ENCODE peak calls at places on chromosome 16, in seven cellular contexts. L, R, X, C, I, V and M are unnamed samples.

GRCh38 chr16:53053967-53054669 is 673 bp upstream of the CHD9 start:
- DNase-seq in L (no peak), R (peak), X (peak), C (peak), I (peak), V (peak), M (peak)

GRCh38 chr16:24525970-24526559 is 13.3 kb upstream of the RBBP6 start:
- DNase-seq in L (no peak), R (no peak), X (no peak), C (no peak), I (no peak), V (no peak), M (peak)

GRCh38 chr16:69306031-69306430 is 5.1 kb upstream of the VPS4A start:
- DNase-seq in L (no peak), R (no peak), X (no peak), C (no peak), I (no peak), V (no peak), M (no peak)

GRCh38 chr16:79651363-79651762 is 50.8 kb upstream of the MAF start:
- DNase-seq in L (no peak), R (peak), X (peak), C (peak), I (peak), V (no peak), M (peak)

GRCh38 chr16:21684199-21684598 is 20.4 kb downstream of the OTOA start:
- DNase-seq in L (no peak), R (no peak), X (no peak), C (peak), I (peak), V (peak), M (no peak)

GRCh38 chr16:66523861-66524354 is 26.0 kb downstream of the TK2 start:
- DNase-seq in L (peak), R (no peak), X (no peak), C (no peak), I (no peak), V (peak), M (no peak)

GRCh38 chr16:19542138-19542821 is 13.2 kb upstream of the VPS35L start:
- DNase-seq in L (no peak), R (no peak), X (no peak), C (no peak), I (peak), V (no peak), M (no peak)

GRCh38 chr16:17566075-17566474 is 95.3 kb upstream of the XYLT1 start:
- DNase-seq in L (no peak), R (no peak), X (no peak), C (no peak), I (no peak), V (no peak), M (no peak)

GRCh38 chr16:28567292-28567691 is 13.6 kb downstream of the SGF29 start:
- DNase-seq in L (no peak), R (no peak), X (no peak), C (no peak), I (no peak), V (no peak), M (no peak)

GRCh38 chr16:83244057-83244456 is 563.7 kb upstream of the HSBP1 start:
- DNase-seq in L (no peak), R (no peak), X (no peak), C (no peak), I (no peak), V (no peak), M (no peak)

GRCh38 chr16:11570796-11571195 is 15.9 kb downstream of the LITAF start:
- DNase-seq in L (no peak), R (no peak), X (peak), C (no peak), I (no peak), V (no peak), M (no peak)

GRCh38 chr16:27426423-27427408 is 24.7 kb downstream of the IL21R start:
- DNase-seq in L (peak), R (peak), X (no peak), C (peak), I (peak), V (peak), M (peak)

GRCh38 chr16:19555938-19556778 is 655 bp downstream of the VPS35L start:
- DNase-seq in L (no peak), R (peak), X (no peak), C (peak), I (peak), V (peak), M (peak)

GRCh38 chr16:30929167-30929566 is 5.8 kb downstream of the FBXL19 start:
- DNase-seq in L (no peak), R (no peak), X (peak), C (no peak), I (no peak), V (no peak), M (no peak)

GRCh38 chr16:57383276-57384247 is 11.3 kb downstream of the CX3CL1 start:
- DNase-seq in L (no peak), R (no peak), X (no peak), C (no peak), I (peak), V (no peak), M (peak)

GRCh38 chr16:4972938-4973587 is 14.9 kb downstream of the SEC14L5 start:
- DNase-seq in L (no peak), R (no peak), X (no peak), C (no peak), I (no peak), V (no peak), M (no peak)

GRCh38 chr16:52492789-52493357 is 54.1 kb downstream of the TOX3 start:
- DNase-seq in L (no peak), R (no peak), X (no peak), C (no peak), I (peak), V (no peak), M (no peak)

GRCh38 chr16:81237282-81237681 is 1.2 kb upstream of the BCO1 start:
- DNase-seq in L (no peak), R (peak), X (peak), C (peak), I (peak), V (no peak), M (peak)
- H3K4me3 ChIP-seq in L (no peak), R (no peak), X (no peak), C (peak), I (no peak), V (no peak), M (no peak)

GRCh38 chr16:65119905-65120341 is 1.9 kb downstream of the CDH11 start:
- DNase-seq in L (no peak), R (no peak), X (peak), C (peak), I (no peak), V (no peak), M (peak)
- H3K4me3 ChIP-seq in L (no peak), R (peak), X (peak), C (peak), I (peak), V (no peak), M (peak)

DNA sequence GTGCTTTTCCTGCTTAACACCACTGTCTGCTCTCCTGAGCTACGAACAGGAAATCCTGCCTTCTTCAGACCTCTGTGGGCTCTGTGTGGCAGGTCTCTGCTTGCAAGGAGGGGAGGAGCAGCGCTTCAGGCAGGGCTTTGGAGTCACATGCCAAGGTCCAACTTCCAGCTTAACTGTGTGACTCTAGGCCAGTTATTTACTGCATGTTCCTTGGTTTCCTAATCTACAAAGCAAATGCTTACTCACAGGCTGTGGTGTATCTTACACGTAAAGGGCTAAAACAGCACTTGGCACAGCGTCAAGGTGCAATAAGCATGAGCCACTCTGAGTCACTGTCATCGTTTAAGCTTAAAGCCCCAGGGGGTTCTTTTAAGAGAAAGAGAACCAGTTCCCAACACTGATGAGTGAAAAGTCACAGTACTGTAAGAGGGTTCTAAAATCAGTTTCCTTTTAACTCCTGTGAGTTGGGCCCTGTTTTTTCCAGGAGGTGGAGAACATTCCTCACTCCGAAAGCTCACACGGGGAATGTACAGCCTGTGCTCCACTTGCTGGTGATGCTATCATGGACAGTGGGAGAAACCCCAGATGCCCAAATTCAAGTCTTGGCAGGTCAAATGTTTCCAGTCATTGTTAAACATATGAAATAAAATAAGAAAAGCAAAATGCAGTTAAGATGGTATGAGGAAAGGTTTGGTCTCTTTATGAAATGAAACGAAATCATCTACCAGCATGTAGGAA is 54.1 kb upstream of the BCAR1 start:
- DNase-seq in L (no peak), R (peak), X (peak), C (peak), I (peak), V (no peak), M (peak)
- H3K4me3 ChIP-seq in L (no peak), R (no peak), X (no peak), C (no peak), I (no peak), V (no peak), M (peak)

GRCh38 chr16:48614759-48615158 is 4.8 kb upstream of the N4BP1 start:
- DNase-seq in L (no peak), R (no peak), X (no peak), C (no peak), I (no peak), V (no peak), M (no peak)

GRCh38 chr16:48612621-48613020 is 2.6 kb upstream of the N4BP1 start:
- DNase-seq in L (no peak), R (no peak), X (no peak), C (no peak), I (no peak), V (no peak), M (no peak)

GRCh38 chr16:48611329-48612137 is 1.6 kb upstream of the N4BP1 start:
- DNase-seq in L (peak), R (no peak), X (no peak), C (no peak), I (peak), V (no peak), M (no peak)

GRCh38 chr16:48616571-48616970 is 6.6 kb upstream of the N4BP1 start:
- DNase-seq in L (no peak), R (no peak), X (no peak), C (no peak), I (no peak), V (no peak), M (no peak)

GRCh38 chr16:48613061-48613957 is 3.3 kb upstream of the N4BP1 start:
- DNase-seq in L (peak), R (no peak), X (no peak), C (no peak), I (peak), V (peak), M (peak)
- H3K4me3 ChIP-seq in L (peak), R (no peak), X (no peak), C (no peak), I (no peak), V (peak), M (no peak)

DNA sequence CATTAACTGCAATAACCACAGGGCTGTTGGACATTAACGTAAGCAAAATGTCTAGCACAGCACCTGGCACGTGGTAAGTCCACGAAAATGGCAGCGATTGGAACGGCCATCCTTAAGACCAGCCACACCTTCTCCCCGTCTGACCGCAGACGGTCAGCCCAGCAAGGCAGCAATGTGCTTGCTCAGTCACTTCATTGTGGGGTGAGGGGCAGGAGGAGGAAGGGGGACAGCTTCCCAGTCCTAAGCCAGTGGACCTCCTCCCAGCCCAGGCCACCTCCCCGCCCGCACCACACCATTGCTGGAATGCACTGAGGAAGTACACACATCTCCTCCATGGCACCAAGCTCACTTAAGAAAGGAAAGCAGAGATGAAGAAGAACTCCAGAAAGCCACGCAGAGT is 8.6 kb upstream of the MYLK3 start:
- DNase-seq in L (no peak), R (no peak), X (no peak), C (no peak), I (no peak), V (no peak), M (no peak)
- H3K4me3 ChIP-seq in L (no peak), R (peak), X (no peak), C (no peak), I (no peak), V (no peak), M (no peak)

DNA sequence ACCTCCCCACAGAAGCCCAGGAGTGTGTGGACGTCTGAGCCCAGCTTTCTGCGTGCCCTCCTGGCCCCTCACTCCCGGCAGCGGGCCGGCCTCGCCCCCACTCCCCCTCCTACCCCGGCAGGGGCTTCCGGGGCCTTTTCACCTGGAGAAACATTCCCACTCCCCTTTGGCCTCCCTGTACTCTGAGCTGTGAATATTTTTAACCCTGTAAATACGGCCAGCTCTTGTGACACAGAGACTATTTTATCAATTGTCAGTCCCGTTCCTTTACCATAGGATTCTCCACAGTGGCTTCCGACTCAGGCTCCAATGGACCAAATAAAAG is 5.9 kb upstream of the PRR35 start:
- DNase-seq in L (no peak), R (no peak), X (no peak), C (no peak), I (no peak), V (no peak), M (no peak)
- H3K4me3 ChIP-seq in L (no peak), R (no peak), X (no peak), C (no peak), I (no peak), V (no peak), M (no peak)

DNA sequence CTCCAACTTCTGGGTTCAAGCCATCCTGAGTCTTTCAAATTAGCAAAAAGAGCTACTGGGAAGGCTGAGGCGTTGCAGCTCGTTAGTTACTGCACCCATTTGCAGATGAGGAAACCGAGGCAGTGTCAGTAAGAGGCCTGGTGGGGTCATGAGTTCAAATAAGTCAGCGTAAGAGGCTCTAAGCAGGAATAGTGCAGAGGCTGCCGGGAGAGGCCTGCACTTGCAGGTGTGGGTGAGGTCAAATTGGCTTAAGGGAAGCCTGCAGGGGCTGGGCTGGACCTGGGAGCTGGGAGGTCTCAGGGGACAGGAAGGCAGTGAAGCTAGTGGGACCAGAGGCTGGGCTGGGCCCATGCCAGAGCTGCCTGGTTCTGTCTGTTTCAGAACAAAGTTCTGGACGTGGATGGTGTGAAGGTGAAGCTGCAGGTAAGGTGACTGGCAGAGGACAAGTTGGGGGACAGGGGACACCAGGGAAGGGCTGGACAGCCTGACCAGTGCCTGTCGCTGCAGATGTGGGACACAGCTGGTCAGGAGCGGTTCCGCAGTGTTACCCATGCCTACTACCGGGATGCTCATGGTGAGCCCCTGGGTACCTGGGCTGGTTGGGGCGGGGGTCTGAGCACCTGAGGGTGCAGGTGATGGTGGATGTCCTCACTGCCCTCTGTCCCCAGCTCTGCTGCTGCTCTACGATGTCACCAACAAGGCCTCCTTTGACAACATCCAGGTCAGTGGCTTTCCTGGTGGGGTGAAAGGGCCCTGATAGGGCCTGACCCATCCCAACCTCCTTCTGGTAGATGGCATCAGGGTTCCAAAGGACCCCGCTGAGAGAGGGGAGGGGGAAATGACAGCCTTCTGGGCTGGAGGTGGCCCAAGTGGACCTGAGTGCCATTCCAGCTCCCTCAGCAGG is 3.0 kb downstream of the RAB26 start:
- DNase-seq in L (no peak), R (no peak), X (no peak), C (no peak), I (no peak), V (peak), M (no peak)
- H3K4me3 ChIP-seq in L (no peak), R (no peak), X (no peak), C (no peak), I (no peak), V (peak), M (peak)

DNA sequence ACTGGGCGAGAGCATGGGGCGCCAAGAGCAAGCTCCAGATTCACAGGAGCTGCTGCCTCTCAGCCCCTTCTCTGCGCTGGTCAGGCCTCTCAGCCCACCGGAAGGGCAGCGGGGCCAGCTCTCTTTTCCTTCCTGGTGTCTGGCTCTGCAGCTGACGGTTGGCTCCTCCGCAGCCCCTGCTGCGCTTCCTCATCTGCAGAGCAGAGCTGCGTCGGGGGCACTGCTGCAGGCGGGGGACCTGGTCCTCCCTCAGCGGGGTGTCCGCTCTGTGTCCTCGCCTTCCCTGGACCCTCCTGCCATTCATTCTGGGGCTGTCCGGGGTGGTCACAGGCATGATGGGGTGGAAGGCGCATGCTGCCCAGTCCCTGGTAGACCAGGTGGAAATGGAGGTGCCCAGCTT is 84.6 kb downstream of the IRF8 start:
- DNase-seq in L (no peak), R (no peak), X (peak), C (no peak), I (no peak), V (no peak), M (no peak)
- H3K4me3 ChIP-seq in L (no peak), R (no peak), X (no peak), C (no peak), I (no peak), V (no peak), M (no peak)